ENCODE peak calls at places on chromosome 17, in seven cellular contexts. G is Peyer's patch, X is gastrocnemius medialis, J is tibial nerve, B is uterus, E is heart left ventricle, S is GM12878. U is an unnamed sample.
A peak's percentile ranks its signal among the peaks of the same experiment; 100 is the strongest.

GRCh38 chr17:28344435-28344901 is 8.9 kb downstream of the TNFAIP1 start:
- DNase-seq in E (no peak), S (no peak), B (no peak), J (no peak), G (no peak), X (no peak), U (no peak)

GRCh38 chr17:8693328-8693727 is 51.3 kb downstream of the CCDC42 start:
- DNase-seq in E (no peak), J (no peak), X (no peak), G (no peak), S (no peak), B (no peak), U (no peak)

GRCh38 chr17:79630120-79630519 is 19.3 kb upstream of the RBFOX3 start:
- DNase-seq in J (no peak), B (no peak), E (peak; percentile 4), G (no peak), X (no peak), S (no peak), U (peak; percentile 41)

GRCh38 chr17:10071141-10071540 is 127.3 kb downstream of the GAS7 start:
- DNase-seq in E (no peak), G (no peak), S (no peak), J (no peak), X (no peak), B (peak; percentile 14), U (peak; percentile 48)

GRCh38 chr17:49244839-49245238 is 14.3 kb upstream of the PHOSPHO1 start:
- DNase-seq in G (no peak), X (no peak), J (no peak), B (no peak), S (no peak), E (no peak), U (no peak)

GRCh38 chr17:64356304-64356686 is 34.4 kb downstream of the PECAM1 start:
- DNase-seq in G (no peak), S (no peak), B (no peak), E (no peak), J (no peak), X (no peak), U (no peak)

GRCh38 chr17:28412131-28412530 is 6.1 kb upstream of the SLC46A1 start:
- DNase-seq in G (no peak), E (no peak), J (no peak), S (no peak), X (no peak), B (no peak), U (no peak)

GRCh38 chr17:76697702-76698465 is 12.9 kb downstream of the MXRA7 start:
- DNase-seq in E (peak; percentile 65), G (no peak), J (no peak), S (no peak), B (peak; percentile 43), X (no peak), U (no peak)

GRCh38 chr17:49450181-49450580 is 35.5 kb upstream of the PHB1 start:
- DNase-seq in B (no peak), E (no peak), J (no peak), G (no peak), S (no peak), X (no peak), U (no peak)

GRCh38 chr17:38324141-38324540 is 19.6 kb downstream of the GPR179 start:
- DNase-seq in S (no peak), J (no peak), E (no peak), X (no peak), B (no peak), G (no peak), U (no peak)

GRCh38 chr17:81037026-81037782 is 2.3 kb downstream of the BAIAP2 start:
- DNase-seq in J (no peak), G (no peak), E (peak; percentile 69), X (peak; percentile 67), B (no peak), S (no peak), U (no peak)

GRCh38 chr17:47120521-47121095 is 68.5 kb downstream of the CDC27 start:
- DNase-seq in S (no peak), G (no peak), X (no peak), E (no peak), B (no peak), J (no peak), U (no peak)

DNA sequence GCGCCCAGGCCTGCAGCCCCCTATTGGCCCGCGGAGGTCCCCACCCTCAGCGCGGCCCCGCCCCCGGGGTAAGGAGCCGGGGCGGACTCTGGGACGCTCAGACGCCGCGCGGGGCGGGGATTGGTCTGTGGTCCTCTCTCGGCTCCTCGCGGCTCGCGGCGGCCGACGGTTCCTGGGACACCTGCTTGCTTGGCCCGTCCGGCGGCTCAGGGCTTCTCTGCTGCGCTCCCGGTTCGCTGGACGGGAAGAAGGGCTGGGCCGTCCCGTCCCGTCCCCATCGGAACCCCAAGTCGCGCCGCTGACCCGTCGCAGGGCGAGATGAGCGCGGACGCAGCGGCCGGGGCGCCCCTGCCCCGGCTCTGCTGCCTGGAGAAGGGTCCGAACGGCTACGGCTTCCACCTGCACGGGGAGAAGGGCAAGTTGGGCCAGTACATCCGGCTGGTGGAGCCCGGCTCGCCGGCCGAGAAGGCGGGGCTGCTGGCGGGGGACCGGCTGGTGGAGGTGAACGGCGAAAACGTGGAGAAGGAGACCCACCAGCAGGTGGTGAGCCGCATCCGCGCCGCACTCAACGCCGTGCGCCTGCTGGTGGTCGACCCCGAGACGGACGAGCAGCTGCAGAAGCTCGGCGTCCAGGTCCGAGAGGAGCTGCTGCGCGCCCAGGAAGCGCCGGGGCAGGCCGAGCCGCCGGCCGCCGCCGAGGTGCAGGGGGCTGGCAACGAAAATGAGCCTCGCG is at the start of gene NHERF1:
- DNase-seq in G (peak; percentile 96), E (peak; percentile 95), X (peak; percentile 92), S (peak; percentile 60), J (peak; percentile 89), B (peak; percentile 88), U (peak; percentile 96)
- TF ChIP-seq POLR2A in G (peak; percentile 99), E (peak; percentile 100), X (peak; percentile 98), S (peak; percentile 99), J (peak; percentile 99), B (peak; percentile 95), U (peak; percentile 94)

GRCh38 chr17:1485311-1485747 is 7.2 kb downstream of the MYO1C start:
- DNase-seq in B (peak; percentile 64), X (no peak), S (no peak), E (peak; percentile 84), G (peak; percentile 51), J (no peak), U (no peak)

GRCh38 chr17:1486802-1487695 is 5.4 kb downstream of the MYO1C start:
- DNase-seq in G (peak; percentile 78), E (peak; percentile 73), S (peak; percentile 40), J (peak; percentile 73), B (peak; percentile 82), X (peak; percentile 59), U (peak; percentile 95)

GRCh38 chr17:1484586-1485310 is 7.7 kb downstream of the MYO1C start:
- DNase-seq in X (peak; percentile 56), J (no peak), E (peak; percentile 75), B (peak; percentile 71), G (peak; percentile 73), S (peak; percentile 43), U (peak; percentile 79)

GRCh38 chr17:1484060-1484535 is 8.4 kb downstream of the MYO1C start:
- DNase-seq in X (no peak), G (no peak), E (no peak), S (no peak), J (no peak), B (no peak), U (no peak)

DNA sequence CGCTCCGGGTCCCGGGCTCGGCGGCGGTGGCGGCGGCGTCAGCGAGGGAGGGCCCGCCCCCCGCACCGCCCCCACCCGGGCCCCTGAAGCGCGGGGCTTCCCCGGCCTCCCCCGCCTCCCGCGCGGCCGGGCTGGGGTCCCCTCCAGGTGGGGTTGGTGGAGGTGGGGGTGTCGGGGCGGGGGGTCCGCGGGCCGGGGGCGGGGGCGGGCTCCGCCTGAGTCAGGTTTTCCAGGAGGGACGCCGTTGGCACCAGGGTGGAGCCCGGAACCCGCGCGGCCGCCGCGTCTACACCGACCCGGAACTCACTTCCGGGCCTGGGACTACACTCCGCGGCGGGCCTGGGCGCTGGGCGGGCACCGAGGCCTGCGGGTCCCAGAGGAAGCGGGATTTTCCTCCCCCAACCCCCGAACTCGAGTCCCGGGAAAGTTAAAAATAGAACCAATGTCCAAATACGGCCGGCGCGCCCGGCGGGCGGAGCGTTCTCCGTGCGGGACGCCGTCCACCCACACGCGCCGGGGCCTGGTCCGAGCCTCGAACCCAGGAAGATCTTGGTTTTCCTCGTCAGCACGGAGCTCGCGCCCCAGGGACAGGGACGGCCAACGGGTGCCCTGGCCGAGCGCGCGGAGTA is 6.6 kb downstream of the MYO1C start:
- DNase-seq in E (peak; percentile 85), B (peak; percentile 75), G (peak; percentile 66), X (peak; percentile 63), S (no peak), J (peak; percentile 58), U (peak; percentile 88)
- TF ChIP-seq POLR2A in E (peak; percentile 24), B (peak; percentile 27), G (peak; percentile 18), X (peak; percentile 38), S (peak; percentile 62), J (peak; percentile 21), U (no peak)

GRCh38 chr17:31858647-31859486 is at the start of gene COPRS:
- DNase-seq in X (peak; percentile 88), B (peak; percentile 86), S (no peak), G (peak; percentile 89), J (peak; percentile 78), E (peak; percentile 94), U (peak; percentile 95)
- TF ChIP-seq POLR2A in X (peak; percentile 70), B (peak; percentile 59), S (peak; percentile 49), G (no peak), J (peak; percentile 58), E (peak; percentile 26), U (peak; percentile 30)

DNA sequence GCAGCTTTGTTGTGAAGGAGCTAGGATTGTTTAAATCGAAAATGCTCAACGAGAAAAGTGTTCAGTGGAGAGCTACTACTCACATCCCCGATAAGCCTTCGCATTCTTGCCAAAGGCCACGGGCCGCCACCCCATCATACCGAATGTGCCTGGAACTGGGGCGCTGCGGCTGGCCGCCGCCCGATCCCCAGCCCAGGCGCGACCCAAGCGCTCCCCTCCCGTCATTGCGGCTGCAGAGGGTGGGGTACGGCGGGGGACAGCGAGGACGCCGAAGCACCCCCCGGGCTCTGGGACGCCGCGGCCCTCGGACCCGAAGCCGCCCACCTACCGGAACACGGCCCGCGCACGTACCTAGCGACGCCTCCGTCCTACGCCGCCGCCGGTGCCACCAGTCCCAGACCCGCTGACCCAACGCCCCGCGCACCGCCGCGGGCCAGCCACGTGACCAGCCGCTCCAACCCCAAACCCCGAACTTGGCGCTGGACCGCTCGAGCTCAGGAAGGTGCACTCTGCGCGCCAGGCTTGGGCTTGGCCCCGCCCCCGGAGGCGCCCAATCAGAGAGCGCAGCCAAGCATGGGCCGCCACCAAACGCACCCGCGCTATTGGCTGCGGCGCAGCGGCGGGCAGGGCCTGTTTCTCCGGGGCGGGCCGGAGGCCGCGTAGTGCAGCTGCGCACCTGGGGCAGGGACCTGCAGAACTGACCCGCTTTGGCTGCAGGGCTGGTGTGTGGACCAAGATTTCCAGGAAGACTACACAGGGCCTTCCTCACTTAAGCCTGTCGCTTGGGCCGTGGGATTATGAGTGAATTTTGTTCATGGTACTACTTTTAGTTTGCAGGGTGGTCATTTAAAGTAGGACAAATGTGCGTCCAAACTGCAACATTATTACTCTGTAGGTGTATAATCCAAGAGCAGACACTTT is at the start of gene SHMT1:
- DNase-seq in E (peak; percentile 93), J (peak; percentile 91), G (peak; percentile 93), B (peak; percentile 94), S (peak; percentile 72), X (peak; percentile 95), U (peak; percentile 96)
- TF ChIP-seq POLR2A in E (peak; percentile 58), J (peak; percentile 70), G (peak; percentile 81), B (peak; percentile 74), S (peak; percentile 88), X (peak; percentile 71), U (no peak)

DNA sequence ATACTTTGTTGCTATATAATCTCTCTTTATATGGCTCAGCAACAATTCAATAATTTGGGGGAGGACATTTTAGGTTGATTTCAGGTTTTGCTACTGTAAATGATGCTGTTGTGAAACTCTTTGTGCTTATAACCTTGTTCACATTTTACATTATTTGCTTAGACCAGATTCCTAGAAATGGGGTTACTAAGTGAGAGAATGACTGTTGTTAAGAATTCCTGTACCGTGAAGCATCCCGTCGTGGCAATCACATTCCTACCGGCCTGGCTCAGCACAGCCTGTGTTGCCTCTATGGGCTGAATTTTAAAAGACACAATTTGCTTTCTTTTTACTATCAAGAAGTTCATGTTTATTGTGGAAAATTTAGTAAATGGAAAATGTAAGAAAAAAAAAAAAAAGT is 31.4 kb downstream of the B9D1 start:
- DNase-seq in E (no peak), X (no peak), B (peak; percentile 16), S (no peak), J (no peak), G (no peak), U (no peak)
- TF ChIP-seq POLR2A in E (no peak), X (no peak), B (no peak), S (no peak), J (no peak), G (no peak), U (no peak)

U was measured in suprapubic skin.